ENCODE peak calls at places on chromosomes 5 and 9, in eight cellular contexts. One of them, this sample, is unnamed. For H3K36me3, the result is how much of the 10 kb centered on the place peaks cover.

GRCh38 chr5:113201715-113202114 is 225.1 kb downstream of the DCP2 start:
- DNase-seq in cardiac muscle cell: peak
- DNase-seq in OCI-LY7: no peak
- DNase-seq in adrenal gland: no peak
- DNase-seq in sigmoid colon: no peak
- DNase-seq in hepatocyte: no peak
- DNase-seq in tibial artery: no peak
- DNase-seq in GM06990: no peak
- DNase-seq in this sample: no peak

GRCh38 chr9:15735083-15735974 is 182.5 kb downstream of the CCDC171 start:
- DNase-seq in cardiac muscle cell: peak
- DNase-seq in OCI-LY7: no peak
- DNase-seq in adrenal gland: peak
- DNase-seq in sigmoid colon: no peak
- DNase-seq in hepatocyte: peak
- DNase-seq in tibial artery: no peak
- DNase-seq in GM06990: no peak
- DNase-seq in this sample: no peak

GRCh38 chr5:95392593-95393182 is 1.5 kb downstream of the FAM81B start:
- DNase-seq in cardiac muscle cell: peak
- DNase-seq in OCI-LY7: no peak
- DNase-seq in adrenal gland: no peak
- DNase-seq in sigmoid colon: no peak
- DNase-seq in hepatocyte: peak
- DNase-seq in tibial artery: no peak
- DNase-seq in GM06990: no peak
- DNase-seq in this sample: no peak

GRCh38 chr5:139410886-139411835 is 7.3 kb upstream of the SPATA24 start:
- DNase-seq in cardiac muscle cell: no peak
- DNase-seq in OCI-LY7: no peak
- DNase-seq in adrenal gland: no peak
- DNase-seq in sigmoid colon: peak
- DNase-seq in hepatocyte: no peak
- DNase-seq in tibial artery: no peak
- DNase-seq in GM06990: no peak
- DNase-seq in this sample: peak

GRCh38 chr5:139492700-139493192 is 10.2 kb upstream of the STING1 start:
- DNase-seq in cardiac muscle cell: peak
- DNase-seq in OCI-LY7: no peak
- DNase-seq in adrenal gland: peak
- DNase-seq in sigmoid colon: no peak
- DNase-seq in hepatocyte: no peak
- DNase-seq in tibial artery: no peak
- DNase-seq in GM06990: no peak
- DNase-seq in this sample: no peak

GRCh38 chr5:150021491-150022162 is 21.1 kb downstream of the HMGXB3 start:
- DNase-seq in cardiac muscle cell: peak
- DNase-seq in OCI-LY7: no peak
- DNase-seq in adrenal gland: peak
- DNase-seq in sigmoid colon: no peak
- DNase-seq in hepatocyte: no peak
- DNase-seq in tibial artery: no peak
- DNase-seq in GM06990: no peak
- DNase-seq in this sample: no peak

GRCh38 chr5:148957591-148958202 is 105.2 kb downstream of the SH3TC2 start:
- DNase-seq in cardiac muscle cell: peak
- DNase-seq in OCI-LY7: peak
- DNase-seq in adrenal gland: peak
- DNase-seq in sigmoid colon: no peak
- DNase-seq in hepatocyte: peak
- DNase-seq in tibial artery: no peak
- DNase-seq in GM06990: no peak
- DNase-seq in this sample: peak

GRCh38 chr5:91357012-91357634 is 26.0 kb downstream of the ARRDC3 start:
- DNase-seq in cardiac muscle cell: no peak
- DNase-seq in OCI-LY7: no peak
- DNase-seq in adrenal gland: no peak
- DNase-seq in sigmoid colon: no peak
- DNase-seq in hepatocyte: peak
- DNase-seq in tibial artery: no peak
- DNase-seq in GM06990: no peak
- DNase-seq in this sample: peak

GRCh38 chr5:123150089-123150488 is 61.0 kb downstream of the PRDM6 start:
- DNase-seq in cardiac muscle cell: no peak
- DNase-seq in OCI-LY7: no peak
- DNase-seq in adrenal gland: no peak
- DNase-seq in sigmoid colon: no peak
- DNase-seq in hepatocyte: no peak
- DNase-seq in tibial artery: no peak
- DNase-seq in GM06990: no peak
- DNase-seq in this sample: no peak

GRCh38 chr9:90848866-90849265 is 47.2 kb downstream of the SYK start:
- DNase-seq in cardiac muscle cell: no peak
- DNase-seq in OCI-LY7: no peak
- DNase-seq in adrenal gland: no peak
- DNase-seq in sigmoid colon: no peak
- DNase-seq in hepatocyte: no peak
- DNase-seq in tibial artery: no peak
- DNase-seq in GM06990: no peak
- DNase-seq in this sample: no peak

GRCh38 chr5:38191693-38192092 is 66.7 kb upstream of the EGFLAM start:
- DNase-seq in cardiac muscle cell: no peak
- DNase-seq in OCI-LY7: no peak
- DNase-seq in adrenal gland: no peak
- DNase-seq in sigmoid colon: no peak
- DNase-seq in hepatocyte: no peak
- DNase-seq in tibial artery: no peak
- DNase-seq in GM06990: no peak
- DNase-seq in this sample: no peak

GRCh38 chr9:6197330-6197729 is 18.3 kb upstream of the IL33 start:
- DNase-seq in cardiac muscle cell: peak
- DNase-seq in OCI-LY7: peak
- DNase-seq in adrenal gland: no peak
- DNase-seq in sigmoid colon: no peak
- DNase-seq in hepatocyte: peak
- DNase-seq in tibial artery: no peak
- DNase-seq in GM06990: no peak
- DNase-seq in this sample: no peak

GRCh38 chr9:113996531-113997001 is 81.5 kb downstream of the AMBP start:
- DNase-seq in cardiac muscle cell: no peak
- DNase-seq in OCI-LY7: no peak
- DNase-seq in adrenal gland: no peak
- DNase-seq in sigmoid colon: no peak
- DNase-seq in hepatocyte: no peak
- DNase-seq in tibial artery: no peak
- DNase-seq in GM06990: no peak
- DNase-seq in this sample: no peak

GRCh38 chr9:108575286-108575685 is 280.5 kb downstream of the ACTL7B start:
- DNase-seq in cardiac muscle cell: no peak
- DNase-seq in OCI-LY7: no peak
- DNase-seq in adrenal gland: no peak
- DNase-seq in sigmoid colon: no peak
- DNase-seq in hepatocyte: no peak
- DNase-seq in tibial artery: no peak
- DNase-seq in GM06990: no peak
- DNase-seq in this sample: no peak

GRCh38 chr5:173612948-173613347 is 3.5 kb downstream of the BOD1 start:
- DNase-seq in cardiac muscle cell: peak
- DNase-seq in OCI-LY7: no peak
- DNase-seq in adrenal gland: no peak
- DNase-seq in sigmoid colon: no peak
- DNase-seq in hepatocyte: no peak
- DNase-seq in tibial artery: no peak
- DNase-seq in GM06990: no peak
- DNase-seq in this sample: no peak

GRCh38 chr9:122807271-122807900 is 7.5 kb downstream of the OR1K1 start:
- DNase-seq in cardiac muscle cell: no peak
- DNase-seq in OCI-LY7: no peak
- DNase-seq in adrenal gland: no peak
- DNase-seq in sigmoid colon: no peak
- DNase-seq in hepatocyte: no peak
- DNase-seq in tibial artery: no peak
- DNase-seq in GM06990: no peak
- DNase-seq in this sample: no peak

GRCh38 chr5:105752801-105753200 is 1917.9 kb downstream of the EFNA5 start:
- DNase-seq in cardiac muscle cell: no peak
- DNase-seq in OCI-LY7: no peak
- DNase-seq in adrenal gland: no peak
- DNase-seq in sigmoid colon: no peak
- DNase-seq in hepatocyte: no peak
- DNase-seq in tibial artery: no peak
- DNase-seq in GM06990: no peak
- DNase-seq in this sample: no peak

GRCh38 chr5:107389130-107389553 is 281.6 kb downstream of the EFNA5 start:
- DNase-seq in cardiac muscle cell: peak
- DNase-seq in OCI-LY7: peak
- DNase-seq in adrenal gland: no peak
- DNase-seq in sigmoid colon: no peak
- DNase-seq in hepatocyte: no peak
- DNase-seq in tibial artery: no peak
- DNase-seq in GM06990: peak
- DNase-seq in this sample: no peak

GRCh38 chr5:38404667-38405276 is 146.4 kb downstream of the EGFLAM start:
- DNase-seq in cardiac muscle cell: no peak
- DNase-seq in OCI-LY7: peak
- DNase-seq in adrenal gland: no peak
- DNase-seq in sigmoid colon: no peak
- DNase-seq in hepatocyte: peak
- DNase-seq in tibial artery: no peak
- DNase-seq in GM06990: no peak
- DNase-seq in this sample: peak

GRCh38 chr9:36140086-36141084 is 3.9 kb downstream of the GLIPR2 start:
- DNase-seq in cardiac muscle cell: no peak
- DNase-seq in OCI-LY7: no peak
- DNase-seq in adrenal gland: no peak
- DNase-seq in sigmoid colon: peak
- DNase-seq in hepatocyte: no peak
- DNase-seq in tibial artery: no peak
- DNase-seq in GM06990: no peak
- DNase-seq in this sample: no peak

GRCh38 chr9:15086096-15087030 is 176.1 kb upstream of the FREM1 start:
- DNase-seq in cardiac muscle cell: peak
- DNase-seq in OCI-LY7: no peak
- DNase-seq in adrenal gland: no peak
- DNase-seq in sigmoid colon: no peak
- DNase-seq in hepatocyte: no peak
- DNase-seq in tibial artery: no peak
- DNase-seq in GM06990: no peak
- DNase-seq in this sample: no peak

GRCh38 chr5:148864113-148864841 is 37.9 kb downstream of the ADRB2 start:
- DNase-seq in cardiac muscle cell: no peak
- DNase-seq in OCI-LY7: no peak
- DNase-seq in adrenal gland: no peak
- DNase-seq in sigmoid colon: no peak
- DNase-seq in hepatocyte: no peak
- DNase-seq in tibial artery: no peak
- DNase-seq in GM06990: no peak
- DNase-seq in this sample: no peak

GRCh38 chr5:36558652-36559051 is 47.8 kb upstream of the SLC1A3 start:
- DNase-seq in cardiac muscle cell: no peak
- DNase-seq in OCI-LY7: no peak
- DNase-seq in adrenal gland: no peak
- DNase-seq in sigmoid colon: no peak
- DNase-seq in hepatocyte: no peak
- DNase-seq in tibial artery: no peak
- DNase-seq in GM06990: no peak
- DNase-seq in this sample: no peak

DNA sequence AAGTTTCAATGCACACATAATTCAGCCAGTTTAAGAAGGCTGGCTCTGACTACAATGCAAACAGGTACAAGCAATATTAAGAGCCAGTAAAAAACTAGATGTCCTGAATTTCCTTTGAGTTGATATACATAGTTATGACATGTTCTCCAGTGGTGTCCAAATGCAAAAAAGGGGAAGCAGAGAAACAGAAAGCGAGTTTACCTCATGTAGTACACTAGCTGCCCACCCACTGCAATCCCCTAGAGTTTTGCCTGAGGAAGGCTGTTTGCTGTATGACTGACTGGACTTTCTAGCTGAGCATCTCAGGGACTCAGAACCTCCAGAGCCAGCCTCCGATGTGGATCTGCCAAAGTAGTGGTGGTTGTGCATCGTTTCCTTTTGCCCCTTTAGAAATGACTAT is 44.8 kb upstream of the SLC1A3 start:
- DNase-seq in cardiac muscle cell: no peak
- DNase-seq in OCI-LY7: no peak
- DNase-seq in adrenal gland: no peak
- DNase-seq in sigmoid colon: no peak
- DNase-seq in hepatocyte: no peak
- DNase-seq in tibial artery: no peak
- DNase-seq in GM06990: no peak
- DNase-seq in this sample: no peak
- TF ChIP-seq CTCF in cardiac muscle cell: no peak
- TF ChIP-seq CTCF in OCI-LY7: no peak
- TF ChIP-seq CTCF in adrenal gland: no peak
- TF ChIP-seq CTCF in sigmoid colon: no peak
- TF ChIP-seq CTCF in hepatocyte: no peak
- TF ChIP-seq CTCF in tibial artery: no peak
- TF ChIP-seq CTCF in GM06990: no peak
- TF ChIP-seq CTCF in this sample: no peak

GRCh38 chr5:37187465-37187977 is 61.7 kb downstream of the CPLANE1 start:
- DNase-seq in cardiac muscle cell: no peak
- DNase-seq in OCI-LY7: no peak
- DNase-seq in adrenal gland: no peak
- DNase-seq in sigmoid colon: no peak
- DNase-seq in hepatocyte: no peak
- DNase-seq in tibial artery: no peak
- DNase-seq in GM06990: no peak
- DNase-seq in this sample: no peak
- H3K36me3 ChIP-seq in cardiac muscle cell: half or more
- H3K36me3 ChIP-seq in OCI-LY7: under half
- H3K36me3 ChIP-seq in adrenal gland: under half
- H3K36me3 ChIP-seq in sigmoid colon: half or more
- H3K36me3 ChIP-seq in hepatocyte: under half
- H3K36me3 ChIP-seq in tibial artery: half or more
- H3K36me3 ChIP-seq in GM06990: under half
- H3K36me3 ChIP-seq in this sample: under half

GRCh38 chr5:92916036-92916435 is 665.0 kb downstream of the NR2F1-AS1 start:
- DNase-seq in cardiac muscle cell: peak
- DNase-seq in OCI-LY7: no peak
- DNase-seq in adrenal gland: no peak
- DNase-seq in sigmoid colon: no peak
- DNase-seq in hepatocyte: peak
- DNase-seq in tibial artery: no peak
- DNase-seq in GM06990: no peak
- DNase-seq in this sample: no peak
- TF ChIP-seq CTCF in cardiac muscle cell: peak
- TF ChIP-seq CTCF in OCI-LY7: no peak
- TF ChIP-seq CTCF in adrenal gland: no peak
- TF ChIP-seq CTCF in sigmoid colon: no peak
- TF ChIP-seq CTCF in hepatocyte: peak
- TF ChIP-seq CTCF in tibial artery: no peak
- TF ChIP-seq CTCF in GM06990: no peak
- TF ChIP-seq CTCF in this sample: no peak

DNA sequence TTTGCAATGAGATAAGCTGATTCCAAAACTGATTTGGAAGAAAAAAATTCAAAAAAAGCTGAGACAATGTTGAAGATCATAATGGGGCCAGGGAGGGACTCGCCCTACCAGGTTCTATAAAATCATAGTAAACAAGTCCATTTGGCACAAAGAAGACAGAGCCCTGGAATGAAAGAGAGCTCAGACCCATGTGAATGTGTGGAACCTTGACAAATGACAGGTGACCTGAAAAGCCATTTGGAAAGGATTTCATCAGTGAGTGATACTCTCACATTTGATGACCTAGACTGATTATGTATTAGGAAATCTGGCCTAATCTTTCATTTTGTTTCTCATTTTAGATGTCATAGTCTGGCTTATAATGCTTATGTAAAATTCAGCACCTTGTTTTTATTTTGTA is 26.8 kb downstream of the SPTAN1 start:
- DNase-seq in cardiac muscle cell: no peak
- DNase-seq in OCI-LY7: no peak
- DNase-seq in adrenal gland: no peak
- DNase-seq in sigmoid colon: no peak
- DNase-seq in hepatocyte: no peak
- DNase-seq in tibial artery: no peak
- DNase-seq in GM06990: no peak
- DNase-seq in this sample: no peak
- H3K36me3 ChIP-seq in cardiac muscle cell: half or more
- H3K36me3 ChIP-seq in OCI-LY7: half or more
- H3K36me3 ChIP-seq in adrenal gland: under half
- H3K36me3 ChIP-seq in sigmoid colon: half or more
- H3K36me3 ChIP-seq in hepatocyte: under half
- H3K36me3 ChIP-seq in tibial artery: half or more
- H3K36me3 ChIP-seq in GM06990: under half
- H3K36me3 ChIP-seq in this sample: half or more

This sample was measured in WERI-Rb-1.